ENCODE peak calls at places on chromosomes 16 and 17, in five cellular contexts. U is CD8-positive, alpha-beta memory T cell; S is mesenchymal stem cell; M is prostate gland; W is fibroblast of the aortic adventitia. J is an unnamed sample.

GRCh38 chr16:379961-380836 is 1.6 kb downstream of the PGAP6 start:
- DNase-seq in W (no peak), U (no peak), S (no peak), M (no peak), J (no peak)

GRCh38 chr17:36535669-36536081 is 888 bp downstream of the PIGW start:
- DNase-seq in W (no peak), M (no peak), S (no peak), U (no peak), J (peak)

GRCh38 chr16:72769876-72770275 is 278.1 kb downstream of the ZFHX3 start:
- DNase-seq in W (no peak), S (peak), U (no peak), M (no peak), J (peak)

GRCh38 chr17:14372905-14373559 is 72.2 kb downstream of the HS3ST3B1 start:
- DNase-seq in U (no peak), M (no peak), S (peak), W (no peak), J (no peak)

GRCh38 chr17:17538417-17539391 is 42.5 kb upstream of the RASD1 start:
- DNase-seq in U (no peak), M (peak), S (no peak), W (peak), J (peak)

GRCh38 chr17:30064738-30065137 is 51.9 kb upstream of the NSRP1 start:
- DNase-seq in S (no peak), W (no peak), U (no peak), M (no peak), J (no peak)

GRCh38 chr17:46769531-46770438 is 48.7 kb downstream of the WNT3 start:
- DNase-seq in U (no peak), W (no peak), S (no peak), M (no peak), J (no peak)

GRCh38 chr17:66531826-66532439 is 229.5 kb downstream of the PRKCA start:
- DNase-seq in S (peak), M (no peak), W (no peak), U (no peak), J (no peak)

GRCh38 chr17:40224707-40225092 is 5.6 kb downstream of the WIPF2 start:
- DNase-seq in U (no peak), M (no peak), S (no peak), W (peak), J (peak)

GRCh38 chr17:2057130-2057713 is 2.3 kb downstream of the HIC1 start:
- DNase-seq in S (peak), M (no peak), U (no peak), W (no peak), J (no peak)

GRCh38 chr17:13212861-13213260 is 195.0 kb upstream of the ELAC2 start:
- DNase-seq in W (no peak), S (no peak), U (no peak), M (no peak), J (no peak)

GRCh38 chr17:55326030-55326429 is 61.3 kb downstream of the HLF start:
- DNase-seq in W (no peak), U (no peak), M (no peak), S (no peak), J (no peak)

GRCh38 chr17:57331423-57331822 is 75.1 kb downstream of the MSI2 start:
- DNase-seq in W (no peak), U (no peak), M (no peak), S (no peak), J (no peak)

GRCh38 chr17:38449364-38449763 is 21.1 kb downstream of the ARHGAP23 start:
- DNase-seq in S (peak), M (peak), W (no peak), U (no peak), J (peak)

GRCh38 chr16:85419503-85420408 is 193.4 kb upstream of the GSE1 start:
- DNase-seq in M (no peak), S (no peak), W (no peak), U (no peak), J (no peak)

GRCh38 chr16:10256855-10257641 is 74.8 kb upstream of the GRIN2A start:
- DNase-seq in S (peak), U (peak), M (no peak), W (peak), J (peak)

GRCh38 chr16:17433577-17433960 is 37.2 kb downstream of the XYLT1 start:
- DNase-seq in U (no peak), M (no peak), S (no peak), W (no peak), J (no peak)

GRCh38 chr17:10745231-10745630 is 15.4 kb upstream of the TMEM220 start:
- DNase-seq in S (peak), M (no peak), W (no peak), U (no peak), J (no peak)

GRCh38 chr17:19579192-19579668 is 45.6 kb downstream of the SLC47A1 start:
- DNase-seq in S (no peak), M (no peak), W (no peak), U (no peak), J (no peak)

GRCh38 chr16:998211-998610 is 16.6 kb downstream of the SOX8 start:
- DNase-seq in W (no peak), S (no peak), M (no peak), U (no peak), J (no peak)

GRCh38 chr16:21708533-21709115 is 44.9 kb downstream of the OTOA start:
- DNase-seq in M (peak), U (peak), W (peak), S (peak), J (peak)

GRCh38 chr17:21370430-21370829 is 5.7 kb upstream of the KCNJ12 start:
- DNase-seq in S (peak), M (no peak), U (no peak), W (peak), J (no peak)

GRCh38 chr17:34236341-34236892 is 18.7 kb upstream of the CCL2 start:
- DNase-seq in M (no peak), S (no peak), W (no peak), U (no peak), J (no peak)

GRCh38 chr17:37147301-37147812 is 198.6 kb downstream of the AATF start:
- DNase-seq in W (no peak), U (no peak), M (peak), S (no peak), J (no peak)

GRCh38 chr16:87464691-87465300 is 28.0 kb downstream of the ZCCHC14 start:
- DNase-seq in U (no peak), S (peak), W (peak), M (no peak), J (peak)

GRCh38 chr17:29581583-29582253 is 7.7 kb downstream of the GIT1 start:
- DNase-seq in U (no peak), S (no peak), M (peak), W (no peak), J (no peak)

GRCh38 chr16:50839920-50840729 is 98.2 kb downstream of the CYLD start:
- DNase-seq in M (no peak), S (no peak), U (no peak), W (no peak), J (no peak)

GRCh38 chr17:38636054-38636453 is 30.3 kb upstream of the SRCIN1 start:
- DNase-seq in M (no peak), W (no peak), U (no peak), S (no peak), J (no peak)

GRCh38 chr17:55527520-55528118 is 16.4 kb upstream of the SMIM36 start:
- DNase-seq in S (peak), U (no peak), M (peak), W (peak), J (peak)

GRCh38 chr17:80657561-80657960 is 112.9 kb downstream of the RPTOR start:
- DNase-seq in M (no peak), U (no peak), S (no peak), W (no peak), J (no peak)

GRCh38 chr16:53991181-53992056 is 287.5 kb downstream of the FTO start:
- DNase-seq in U (no peak), M (peak), S (peak), W (peak), J (peak)

GRCh38 chr17:81386646-81387234 is 8.5 kb upstream of the BAHCC1 start:
- DNase-seq in M (no peak), S (no peak), W (no peak), U (no peak), J (peak)

GRCh38 chr16:2926660-2927646 is 15.2 kb downstream of the FLYWCH1 start:
- DNase-seq in W (peak), M (peak), U (peak), S (peak), J (peak)
- H3K4me3 ChIP-seq in W (no peak), M (no peak), U (no peak), S (peak), J (peak)

DNA sequence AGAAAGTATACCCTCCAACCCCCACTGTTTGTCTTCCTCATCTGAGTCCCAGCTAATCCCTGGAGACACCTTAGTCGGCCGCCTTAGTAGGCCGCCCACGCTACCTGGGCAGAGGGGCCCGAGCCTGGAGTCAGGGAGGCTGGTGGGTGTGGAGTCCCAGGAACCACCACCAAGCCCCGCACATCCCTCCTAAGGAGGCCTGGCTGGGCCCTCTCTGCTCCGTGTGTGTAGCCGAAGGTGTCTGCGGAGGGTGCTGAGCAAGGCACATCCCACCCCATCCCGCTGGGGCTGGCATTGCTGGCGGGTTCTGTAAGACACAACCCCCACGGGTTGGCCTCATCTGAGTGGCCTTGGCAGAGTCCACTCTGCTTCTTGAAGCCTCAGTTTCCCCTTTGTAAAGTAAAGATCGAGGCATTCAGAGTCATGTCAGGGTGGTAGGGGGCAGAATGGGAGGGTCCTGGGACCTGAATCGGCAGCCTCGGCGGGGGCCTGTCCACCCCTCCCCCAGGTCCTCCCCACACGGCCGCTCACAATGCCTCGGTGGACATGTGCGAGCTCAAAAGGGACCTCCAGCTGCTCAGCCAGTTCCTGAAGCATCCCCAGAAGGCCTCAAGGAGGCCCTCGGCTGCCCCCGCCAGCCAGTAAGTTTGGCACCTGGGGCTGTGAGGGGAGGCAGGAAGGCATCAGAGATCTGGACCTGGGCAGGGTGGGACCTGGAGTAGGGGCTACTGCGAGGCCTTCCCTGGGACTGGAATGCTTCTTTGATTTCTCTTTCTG is 15.2 kb upstream of the ADGRG3 start:
- DNase-seq in S (no peak), W (no peak), M (no peak), U (no peak), J (no peak)
- H3K4me3 ChIP-seq in S (no peak), W (no peak), M (no peak), U (no peak), J (no peak)

DNA sequence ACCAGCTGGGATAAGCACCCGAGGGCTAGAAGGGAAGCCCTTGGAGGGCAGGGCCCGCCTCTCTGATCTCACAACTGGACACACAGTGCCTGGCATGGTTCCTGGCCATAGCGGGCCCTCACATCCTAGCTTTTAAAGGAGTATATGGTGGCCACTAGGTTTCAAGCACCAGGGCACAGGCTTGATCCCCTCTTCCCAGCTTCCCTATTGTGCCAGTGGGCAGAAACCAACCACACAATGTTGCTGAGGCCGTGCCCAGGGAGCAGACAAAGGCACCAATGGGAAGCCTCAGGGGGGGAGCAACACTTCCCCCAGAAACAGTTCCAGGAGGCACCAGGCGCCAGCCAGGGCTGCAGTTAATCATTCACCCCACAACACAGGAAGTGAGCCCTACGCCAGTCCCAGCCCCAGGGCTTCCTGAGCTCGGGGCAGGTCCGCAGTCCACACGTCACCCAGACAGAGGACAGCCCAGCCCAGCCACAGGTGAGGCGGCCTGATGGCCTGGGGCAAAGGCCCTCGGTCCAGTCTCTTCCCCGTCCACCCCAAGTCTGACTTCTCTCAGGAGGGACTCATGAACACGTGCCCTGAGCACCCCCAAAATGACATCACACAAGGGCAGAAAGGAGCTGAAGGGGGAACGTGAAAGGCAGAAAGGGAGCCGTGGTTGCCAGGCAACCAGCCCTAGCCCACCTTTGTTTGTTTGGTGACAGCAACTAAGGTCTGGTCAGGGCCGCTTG is 12.8 kb downstream of the SMIM5 start:
- DNase-seq in W (no peak), M (peak), S (no peak), U (no peak), J (no peak)
- H3K4me3 ChIP-seq in W (no peak), M (no peak), S (no peak), U (no peak), J (no peak)

GRCh38 chr16:25788637-25789036 is 96.9 kb downstream of the HS3ST4 start:
- DNase-seq in W (no peak), M (no peak), S (no peak), U (no peak), J (no peak)

GRCh38 chr16:25786748-25787147 is 95.0 kb downstream of the HS3ST4 start:
- DNase-seq in M (no peak), U (no peak), W (no peak), S (no peak), J (no peak)

GRCh38 chr16:25783226-25783625 is 91.5 kb downstream of the HS3ST4 start:
- DNase-seq in M (no peak), S (no peak), U (no peak), W (no peak), J (no peak)

GRCh38 chr16:25785361-25785760 is 93.6 kb downstream of the HS3ST4 start:
- DNase-seq in S (no peak), W (no peak), U (no peak), M (no peak), J (no peak)
- H3K4me3 ChIP-seq in S (no peak), W (no peak), U (no peak), M (no peak), J (no peak)

GRCh38 chr17:4583796-4584124 is 569 bp upstream of the SMTNL2 start:
- DNase-seq in U (no peak), M (no peak), S (peak), W (no peak), J (no peak)
- H3K4me3 ChIP-seq in U (no peak), M (peak), S (no peak), W (no peak), J (peak)

DNA sequence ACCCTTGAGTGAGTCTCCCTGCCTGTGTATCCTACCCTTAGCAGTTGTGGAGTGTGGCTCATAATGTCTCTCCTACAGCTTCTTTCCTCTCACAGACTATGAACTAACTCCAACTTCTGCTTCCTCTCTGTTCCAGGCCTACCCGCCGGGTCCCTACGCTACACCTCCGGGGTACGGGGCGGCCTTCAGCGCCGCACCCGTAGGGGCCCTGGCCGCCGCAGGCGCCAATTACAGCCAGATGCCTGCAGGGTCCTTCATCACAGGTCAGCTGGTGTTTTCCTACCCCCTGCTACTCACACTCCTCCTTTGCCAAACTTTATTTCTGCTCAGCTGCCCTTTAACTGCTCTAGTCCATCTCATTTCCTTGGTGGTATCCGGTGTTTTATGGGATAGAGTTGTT is 5.4 kb downstream of the RNF227 start:
- DNase-seq in W (no peak), M (no peak), U (no peak), S (no peak), J (no peak)
- H3K4me3 ChIP-seq in W (no peak), M (no peak), U (no peak), S (no peak), J (no peak)

GRCh38 chr16:68284847-68285246 is 20.5 kb downstream of the SLC7A6 start:
- DNase-seq in M (no peak), S (no peak), W (no peak), U (no peak), J (no peak)
- H3K4me3 ChIP-seq in M (no peak), S (no peak), W (no peak), U (peak), J (no peak)

GRCh38 chr17:65070620-65071019 is 14.1 kb upstream of the GNA13 start:
- DNase-seq in S (no peak), W (no peak), M (no peak), U (no peak), J (no peak)

GRCh38 chr17:65072577-65073178 is 16.1 kb upstream of the GNA13 start:
- DNase-seq in W (no peak), U (no peak), S (no peak), M (no peak), J (no peak)

GRCh38 chr17:65071861-65072260 is 15.3 kb upstream of the GNA13 start:
- DNase-seq in U (no peak), S (no peak), M (no peak), W (peak), J (no peak)

GRCh38 chr17:65078441-65079160 is 22.1 kb upstream of the GNA13 start:
- DNase-seq in M (no peak), U (no peak), W (peak), S (peak), J (peak)

GRCh38 chr17:65074778-65075250 is 18.3 kb upstream of the GNA13 start:
- DNase-seq in S (peak), U (no peak), M (peak), W (peak), J (peak)
- H3K4me3 ChIP-seq in S (no peak), U (no peak), M (no peak), W (no peak), J (no peak)

J was measured in fibroblast of villous mesenchyme.